ENCODE peak calls at places on chromosome 2, in ten cellular contexts. N, S, X, E, G, D, H, V, P and B are unnamed samples.

GRCh38 chr2:112728029-112728362 is 7.2 kb downstream of the NT5DC4 start:
- DNase-seq in N (no peak), S (no peak), X (no peak), E (no peak), G (no peak), D (no peak), H (no peak), V (no peak), P (no peak), B (no peak)

GRCh38 chr2:100856732-100857131 is 36.8 kb downstream of the NPAS2 start:
- DNase-seq in N (no peak), S (no peak), X (no peak), E (no peak), G (no peak), D (no peak), H (no peak), V (peak), P (no peak), B (no peak)

GRCh38 chr2:29278964-29279363 is 163.7 kb downstream of the CLIP4 start:
- DNase-seq in N (no peak), S (no peak), X (no peak), E (no peak), G (no peak), D (no peak), H (no peak), V (no peak), P (no peak), B (no peak)

GRCh38 chr2:172864182-172864581 is 128.5 kb downstream of the RAPGEF4 start:
- DNase-seq in N (peak), S (peak), X (peak), E (peak), G (peak), D (peak), H (peak), V (peak), P (peak), B (peak)

GRCh38 chr2:70920367-70920715 is 15.4 kb upstream of the ATP6V1B1 start:
- DNase-seq in N (no peak), S (no peak), X (no peak), E (peak), G (no peak), D (no peak), H (no peak), V (no peak), P (no peak), B (no peak)

GRCh38 chr2:189129971-189130370 is 49.6 kb downstream of the COL5A2 start:
- DNase-seq in N (peak), S (no peak), X (peak), E (peak), G (no peak), D (no peak), H (no peak), V (peak), P (no peak), B (no peak)

GRCh38 chr2:36773947-36774346 is 77.4 kb downstream of the VIT start:
- DNase-seq in N (no peak), S (no peak), X (no peak), E (no peak), G (no peak), D (no peak), H (no peak), V (no peak), P (no peak), B (no peak)

GRCh38 chr2:92072461-92073035 is 2798.7 kb upstream of the TEKT4 start:
- DNase-seq in N (no peak), S (no peak), X (no peak), E (no peak), G (no peak), D (no peak), H (no peak), V (no peak), P (no peak), B (no peak)

GRCh38 chr2:228847684-228848083 is 423.4 kb downstream of the PID1 start:
- DNase-seq in N (no peak), S (no peak), X (no peak), E (no peak), G (no peak), D (no peak), H (no peak), V (no peak), P (no peak), B (no peak)

GRCh38 chr2:7819860-7820259 is 862.0 kb upstream of the ID2 start:
- DNase-seq in N (no peak), S (no peak), X (no peak), E (no peak), G (no peak), D (no peak), H (no peak), V (no peak), P (no peak), B (no peak)

GRCh38 chr2:103008586-103008985 is 246.8 kb downstream of the TMEM182 start:
- DNase-seq in N (no peak), S (no peak), X (no peak), E (peak), G (no peak), D (peak), H (peak), V (no peak), P (no peak), B (no peak)

GRCh38 chr2:101395545-101396351 is 8.4 kb upstream of the CREG2 start:
- DNase-seq in N (no peak), S (no peak), X (no peak), E (no peak), G (no peak), D (no peak), H (no peak), V (peak), P (no peak), B (no peak)

GRCh38 chr2:144426981-144427479 is 92.9 kb downstream of the ZEB2 start:
- DNase-seq in N (peak), S (no peak), X (no peak), E (peak), G (no peak), D (no peak), H (peak), V (no peak), P (no peak), B (peak)

GRCh38 chr2:71243548-71244301 is 16.8 kb upstream of the PAIP2B start:
- DNase-seq in N (no peak), S (no peak), X (no peak), E (no peak), G (no peak), D (no peak), H (no peak), V (no peak), P (no peak), B (no peak)